ENCODE peak calls at places on chromosomes 2 and 18, in four cellular contexts. One of them, this sample, is unnamed. For H3K4me1, the result is how much of the 10 kb centered on the place peaks cover.

GRCh38 chr2:45458909-45459563 is 152.0 kb downstream of the SRBD1 start:
- DNase-seq in BE2C: no peak
- DNase-seq in tibial artery: no peak
- DNase-seq in lower lobe of right lung: no peak
- DNase-seq in this sample: peak

GRCh38 chr18:56089607-56090258 is 501.7 kb upstream of the TCF4 start:
- DNase-seq in BE2C: no peak
- DNase-seq in tibial artery: no peak
- DNase-seq in lower lobe of right lung: no peak
- DNase-seq in this sample: no peak

GRCh38 chr2:105701042-105701441 is 43.7 kb upstream of the NCK2 start:
- DNase-seq in BE2C: no peak
- DNase-seq in lower lobe of right lung: no peak
- DNase-seq in tibial artery: no peak
- DNase-seq in this sample: no peak

GRCh38 chr2:26002617-26003310 is 20.5 kb upstream of the KIF3C start:
- DNase-seq in tibial artery: peak
- DNase-seq in lower lobe of right lung: peak
- DNase-seq in BE2C: no peak
- DNase-seq in this sample: no peak

GRCh38 chr2:127674241-127675209 is 805 bp downstream of the LIMS2 start:
- DNase-seq in tibial artery: peak
- DNase-seq in lower lobe of right lung: no peak
- DNase-seq in BE2C: no peak
- DNase-seq in this sample: no peak

GRCh38 chr2:157032019-157032418 is 225.5 kb upstream of the GALNT5 start:
- DNase-seq in lower lobe of right lung: no peak
- DNase-seq in tibial artery: no peak
- DNase-seq in BE2C: no peak
- DNase-seq in this sample: no peak

GRCh38 chr2:237379636-237380035 is 34.3 kb downstream of the COL6A3 start:
- DNase-seq in BE2C: no peak
- DNase-seq in tibial artery: no peak
- DNase-seq in lower lobe of right lung: no peak
- DNase-seq in this sample: no peak

GRCh38 chr2:206584323-206585116 is 57.8 kb upstream of the FAM237A start:
- DNase-seq in BE2C: no peak
- DNase-seq in tibial artery: no peak
- DNase-seq in lower lobe of right lung: no peak
- DNase-seq in this sample: no peak

GRCh38 chr2:207883002-207883780 is 113.5 kb upstream of the FZD5 start:
- DNase-seq in lower lobe of right lung: no peak
- DNase-seq in BE2C: no peak
- DNase-seq in tibial artery: no peak
- DNase-seq in this sample: no peak

GRCh38 chr2:207885010-207885409 is 115.3 kb upstream of the FZD5 start:
- DNase-seq in tibial artery: no peak
- DNase-seq in lower lobe of right lung: no peak
- DNase-seq in BE2C: no peak
- DNase-seq in this sample: no peak

GRCh38 chr2:207887570-207887969 is 117.9 kb upstream of the FZD5 start:
- DNase-seq in BE2C: no peak
- DNase-seq in tibial artery: no peak
- DNase-seq in lower lobe of right lung: no peak
- DNase-seq in this sample: no peak

GRCh38 chr2:207881902-207882301 is 112.2 kb upstream of the FZD5 start:
- DNase-seq in tibial artery: no peak
- DNase-seq in BE2C: no peak
- DNase-seq in lower lobe of right lung: no peak
- DNase-seq in this sample: no peak

DNA sequence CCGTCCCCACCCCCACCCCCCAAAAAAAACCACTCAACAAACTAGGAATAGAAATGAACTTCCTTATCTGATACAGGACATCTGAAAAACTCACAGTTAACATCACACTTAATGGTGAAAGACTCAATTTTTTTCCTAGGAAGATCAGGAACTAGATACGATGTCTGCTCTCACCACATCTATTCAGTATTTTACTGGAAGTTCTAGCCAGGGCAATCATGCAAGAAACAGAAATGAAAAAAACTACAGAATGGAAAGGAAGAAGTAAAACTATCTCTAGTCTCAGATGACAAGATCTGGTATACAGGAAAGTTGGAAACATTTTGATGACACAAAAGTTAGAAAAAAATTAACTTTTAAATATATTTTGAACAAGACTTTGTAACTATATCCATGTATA is 114.4 kb upstream of the FZD5 start:
- DNase-seq in lower lobe of right lung: no peak
- DNase-seq in BE2C: no peak
- DNase-seq in tibial artery: no peak
- DNase-seq in this sample: no peak
- H3K4me1 ChIP-seq in lower lobe of right lung: under half
- H3K4me1 ChIP-seq in BE2C: under half
- H3K4me1 ChIP-seq in tibial artery: under half
- H3K4me1 ChIP-seq in this sample: under half

DNA sequence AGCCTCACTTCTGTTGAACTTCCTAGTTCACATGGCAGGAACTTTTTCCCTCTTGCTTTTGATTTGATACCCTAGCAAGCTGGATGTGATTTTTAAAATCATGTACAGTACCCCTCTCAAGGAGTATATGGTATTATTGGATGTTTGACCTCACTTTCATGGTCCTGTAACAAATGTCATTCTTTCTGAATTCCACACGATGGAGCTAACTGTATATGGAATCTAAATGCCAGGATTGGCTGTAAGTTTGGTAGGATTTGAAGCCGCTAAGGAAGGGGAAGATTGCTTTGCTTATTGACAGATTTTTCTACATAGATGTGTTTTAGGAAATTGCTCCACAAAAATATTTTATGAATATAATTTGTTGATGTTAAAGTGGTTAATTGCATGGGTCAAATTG is 18.3 kb downstream of the MAIP1 start:
- DNase-seq in lower lobe of right lung: no peak
- DNase-seq in tibial artery: no peak
- DNase-seq in BE2C: no peak
- DNase-seq in this sample: no peak
- TF ChIP-seq CTCF in lower lobe of right lung: peak
- TF ChIP-seq CTCF in tibial artery: peak
- TF ChIP-seq CTCF in BE2C: peak
- TF ChIP-seq CTCF in this sample: no peak

DNA sequence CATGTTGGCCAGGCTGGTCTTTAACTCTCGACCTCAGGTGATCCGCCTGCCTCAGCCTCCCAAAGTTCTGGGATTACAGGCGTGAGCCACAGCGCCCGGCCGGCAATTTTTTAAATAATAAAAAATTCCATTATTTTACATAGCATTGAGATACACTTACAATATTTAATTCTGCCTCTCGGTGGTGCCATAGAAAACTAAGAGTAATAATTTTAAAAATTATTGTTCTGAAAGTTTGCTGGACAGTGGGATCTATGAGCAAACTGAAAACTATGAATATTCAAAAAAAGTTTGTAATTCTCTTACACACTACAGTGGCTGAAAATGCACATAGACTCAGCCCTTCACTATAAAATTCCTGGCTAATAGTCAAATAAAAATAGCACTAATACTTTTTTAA is 90.9 kb upstream of the STON1 start:
- DNase-seq in BE2C: no peak
- DNase-seq in tibial artery: no peak
- DNase-seq in lower lobe of right lung: no peak
- DNase-seq in this sample: no peak
- H3K4me1 ChIP-seq in BE2C: under half
- H3K4me1 ChIP-seq in tibial artery: under half
- H3K4me1 ChIP-seq in lower lobe of right lung: under half
- H3K4me1 ChIP-seq in this sample: under half

GRCh38 chr18:58046794-58047555 is 2.9 kb downstream of the NEDD4L start:
- DNase-seq in tibial artery: no peak
- DNase-seq in lower lobe of right lung: no peak
- DNase-seq in BE2C: no peak
- DNase-seq in this sample: no peak

GRCh38 chr18:58046087-58046793 is 2.2 kb downstream of the NEDD4L start:
- DNase-seq in lower lobe of right lung: no peak
- DNase-seq in tibial artery: no peak
- DNase-seq in BE2C: no peak
- DNase-seq in this sample: no peak

GRCh38 chr18:58049000-58049688 is 5.1 kb downstream of the NEDD4L start:
- DNase-seq in tibial artery: no peak
- DNase-seq in lower lobe of right lung: no peak
- DNase-seq in BE2C: no peak
- DNase-seq in this sample: no peak

GRCh38 chr18:58047556-58047882 is 3.5 kb downstream of the NEDD4L start:
- DNase-seq in lower lobe of right lung: no peak
- DNase-seq in BE2C: no peak
- DNase-seq in tibial artery: no peak
- DNase-seq in this sample: no peak

DNA sequence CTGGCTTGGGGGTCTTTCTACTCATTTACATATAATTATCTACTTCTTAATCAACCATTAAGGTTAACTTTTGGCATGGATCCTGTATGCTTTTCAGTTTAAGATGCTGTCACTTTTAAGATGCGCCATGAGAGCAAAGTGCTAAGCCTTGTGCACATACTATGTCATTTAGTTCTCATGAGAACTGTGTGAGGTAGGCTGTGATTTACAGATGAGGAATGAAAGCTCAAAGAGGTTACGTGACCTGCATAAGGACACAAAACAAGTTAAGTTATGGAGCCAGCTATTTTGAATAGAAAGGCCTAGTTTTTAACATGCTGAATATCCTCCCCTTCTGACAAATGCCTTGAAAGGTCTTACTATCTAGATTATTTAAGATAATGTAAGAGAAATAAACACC is 4.2 kb downstream of the NEDD4L start:
- DNase-seq in lower lobe of right lung: no peak
- DNase-seq in BE2C: no peak
- DNase-seq in tibial artery: no peak
- DNase-seq in this sample: no peak
- TF ChIP-seq CTCF in lower lobe of right lung: no peak
- TF ChIP-seq CTCF in BE2C: no peak
- TF ChIP-seq CTCF in tibial artery: no peak
- TF ChIP-seq CTCF in this sample: no peak

DNA sequence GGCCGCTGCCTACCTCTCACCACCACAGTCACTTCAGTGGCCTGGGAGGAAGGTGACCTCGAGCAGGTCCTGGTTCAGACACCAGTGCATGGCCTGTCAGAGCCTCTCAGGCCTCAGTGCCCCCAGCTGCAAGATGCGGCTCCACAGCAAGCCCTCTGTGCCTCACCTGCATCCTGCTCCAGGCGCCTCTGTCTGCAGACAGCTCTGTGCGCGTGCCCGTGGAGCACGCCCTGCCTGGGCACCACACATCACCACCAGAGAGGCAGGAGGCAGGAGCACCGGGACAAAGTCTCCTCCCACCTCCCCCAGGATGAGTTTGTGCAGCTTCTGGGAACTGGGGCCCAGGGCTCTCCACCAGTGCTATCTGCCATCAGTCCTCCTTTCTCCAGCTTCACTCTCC is 98.7 kb downstream of the TFCP2L1 start:
- DNase-seq in BE2C: no peak
- DNase-seq in tibial artery: peak
- DNase-seq in lower lobe of right lung: no peak
- DNase-seq in this sample: no peak
- H3K4me1 ChIP-seq in BE2C: under half
- H3K4me1 ChIP-seq in tibial artery: under half
- H3K4me1 ChIP-seq in lower lobe of right lung: under half
- H3K4me1 ChIP-seq in this sample: under half

GRCh38 chr2:137943948-137944347 is 20.3 kb upstream of the HNMT start:
- DNase-seq in lower lobe of right lung: no peak
- DNase-seq in tibial artery: no peak
- DNase-seq in BE2C: no peak
- DNase-seq in this sample: no peak
- TF ChIP-seq CTCF in lower lobe of right lung: no peak
- TF ChIP-seq CTCF in tibial artery: no peak
- TF ChIP-seq CTCF in BE2C: peak
- TF ChIP-seq CTCF in this sample: no peak

GRCh38 chr2:190648289-190649034 is 421 bp upstream of the NAB1 start:
- DNase-seq in lower lobe of right lung: peak
- DNase-seq in BE2C: peak
- DNase-seq in tibial artery: peak
- DNase-seq in this sample: peak
- H3K4me1 ChIP-seq in lower lobe of right lung: under half
- H3K4me1 ChIP-seq in BE2C: under half
- H3K4me1 ChIP-seq in tibial artery: under half
- H3K4me1 ChIP-seq in this sample: under half

GRCh38 chr2:33426666-33427231 is 49.7 kb upstream of the RASGRP3 start:
- DNase-seq in BE2C: peak
- DNase-seq in lower lobe of right lung: no peak
- DNase-seq in tibial artery: no peak
- DNase-seq in this sample: peak

GRCh38 chr2:33433279-33434235 is 42.9 kb upstream of the RASGRP3 start:
- DNase-seq in lower lobe of right lung: no peak
- DNase-seq in tibial artery: no peak
- DNase-seq in BE2C: no peak
- DNase-seq in this sample: no peak

GRCh38 chr2:33435518-33435917 is 40.9 kb upstream of the RASGRP3 start:
- DNase-seq in tibial artery: no peak
- DNase-seq in lower lobe of right lung: no peak
- DNase-seq in BE2C: no peak
- DNase-seq in this sample: no peak

GRCh38 chr2:33432871-33433270 is 43.6 kb upstream of the RASGRP3 start:
- DNase-seq in lower lobe of right lung: no peak
- DNase-seq in BE2C: no peak
- DNase-seq in tibial artery: no peak
- DNase-seq in this sample: no peak

DNA sequence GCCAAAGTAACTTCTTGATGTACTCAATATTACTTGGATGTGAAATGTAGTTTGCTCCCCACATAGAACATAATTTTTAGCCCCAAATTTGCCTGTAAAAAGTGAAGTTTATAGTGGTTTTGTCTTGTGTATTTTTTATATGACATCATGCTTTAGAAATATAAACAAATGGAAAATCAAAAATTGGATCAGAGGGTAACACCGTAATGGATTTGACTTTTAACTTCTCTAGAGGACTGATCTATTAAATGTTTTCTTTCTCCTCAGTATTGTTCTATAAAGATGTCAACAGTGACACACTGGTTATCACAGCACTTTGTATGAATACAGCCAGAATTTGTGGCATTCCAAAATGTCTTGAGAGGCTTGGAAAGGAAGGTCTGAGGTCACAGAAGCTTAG is 45.6 kb upstream of the RASGRP3 start:
- DNase-seq in BE2C: no peak
- DNase-seq in tibial artery: no peak
- DNase-seq in lower lobe of right lung: no peak
- DNase-seq in this sample: no peak
- TF ChIP-seq CTCF in BE2C: no peak
- TF ChIP-seq CTCF in tibial artery: no peak
- TF ChIP-seq CTCF in lower lobe of right lung: no peak
- TF ChIP-seq CTCF in this sample: no peak

This sample was measured in mucosa of descending colon.